ENCODE peak calls at places on chromosome 18, in seven cellular contexts. Y is upper lobe of right lung, Q is adrenal gland, R is neural progenitor cell, B is lower lobe of right lung, J is psoas muscle, X is RWPE2. G is an unnamed sample.

GRCh38 chr18:28814365-28814764 is 637.4 kb upstream of the CDH2 start:
- DNase-seq in B (no peak), X (no peak), R (no peak), Q (no peak), J (no peak), Y (no peak), G (no peak)

GRCh38 chr18:6566338-6566911 is 151.7 kb upstream of the L3MBTL4 start:
- DNase-seq in Y (no peak), J (no peak), B (no peak), X (no peak), R (peak; percentile 72), Q (no peak), G (no peak)

GRCh38 chr18:56168049-56168781 is 470.2 kb downstream of the TXNL1 start:
- DNase-seq in Y (no peak), J (peak; percentile 24), R (peak; percentile 29), B (no peak), Q (peak; percentile 59), X (no peak), G (no peak)

GRCh38 chr18:42196651-42197050 is 241.6 kb downstream of the PIK3C3 start:
- DNase-seq in Q (no peak), Y (no peak), J (no peak), B (no peak), X (no peak), R (no peak), G (no peak)

GRCh38 chr18:24995738-24996137 is 356.2 kb downstream of the ZNF521 start:
- DNase-seq in Y (no peak), R (no peak), J (no peak), B (no peak), Q (no peak), X (no peak), G (no peak)

GRCh38 chr18:631560-631959 is 25.9 kb upstream of the TYMS start:
- DNase-seq in Y (no peak), J (no peak), X (no peak), B (no peak), R (no peak), Q (no peak), G (no peak)

GRCh38 chr18:63878982-63879381 is 8.5 kb upstream of the SERPINB2 start:
- DNase-seq in X (no peak), J (no peak), Y (no peak), Q (no peak), B (no peak), R (no peak), G (no peak)

GRCh38 chr18:64287926-64288325 is 139.0 kb upstream of the LINC00305 start:
- DNase-seq in B (no peak), Q (no peak), X (no peak), R (no peak), Y (no peak), J (no peak), G (no peak)

GRCh38 chr18:31516432-31516831 is 18.5 kb downstream of the DSG2 start:
- DNase-seq in Q (no peak), B (no peak), Y (no peak), R (peak; percentile 14), X (no peak), J (no peak), G (no peak)

GRCh38 chr18:12044591-12044990 is 49.1 kb upstream of the ANKRD62 start:
- DNase-seq in Y (no peak), R (no peak), X (no peak), B (no peak), Q (no peak), J (no peak), G (no peak)

GRCh38 chr18:12046046-12046750 is 47.4 kb upstream of the ANKRD62 start:
- DNase-seq in Q (no peak), X (no peak), R (no peak), J (no peak), Y (no peak), B (no peak), G (no peak)

GRCh38 chr18:12048010-12048826 is 45.4 kb upstream of the ANKRD62 start:
- DNase-seq in X (peak; percentile 45), J (no peak), R (no peak), B (no peak), Y (no peak), Q (no peak), G (no peak)

GRCh38 chr18:12048827-12049175 is 44.8 kb upstream of the ANKRD62 start:
- DNase-seq in J (no peak), B (no peak), Y (no peak), X (no peak), R (no peak), Q (no peak), G (no peak)

DNA sequence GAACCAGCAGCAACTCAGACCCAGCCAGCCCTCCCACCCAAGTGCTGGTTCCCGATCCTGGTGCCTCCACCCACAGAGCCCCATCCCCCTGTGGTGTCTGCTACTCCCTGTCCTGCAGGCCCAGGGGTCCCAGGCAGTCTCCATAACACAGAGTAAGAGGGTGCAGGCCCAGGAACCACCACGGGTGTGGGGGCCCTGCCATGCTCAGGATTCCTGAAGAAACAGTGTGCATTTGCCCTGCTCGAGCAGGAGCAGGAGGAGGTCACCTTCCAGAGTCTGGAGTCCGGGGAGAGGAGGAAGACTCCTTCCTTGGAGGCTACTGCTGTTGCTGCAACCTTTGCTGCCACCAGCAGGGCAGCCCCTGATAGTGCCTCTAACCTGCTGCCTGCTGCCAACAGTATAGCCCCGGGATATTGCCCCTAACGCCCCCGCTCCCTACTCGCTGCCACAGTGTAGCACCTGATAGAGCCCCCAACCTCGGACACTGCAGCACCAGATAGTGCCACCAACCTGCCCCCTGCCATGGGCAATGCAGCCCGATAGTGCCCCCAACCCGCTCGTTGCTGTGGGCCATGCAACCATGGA is 46.8 kb upstream of the ANKRD62 start:
- DNase-seq in J (no peak), X (peak; percentile 52), R (peak; percentile 45), Q (no peak), Y (no peak), B (no peak), G (no peak)
- TF ChIP-seq CTCF in J (no peak), X (no peak), R (peak; percentile 41), Q (no peak), Y (no peak), B (no peak), G (no peak)

DNA sequence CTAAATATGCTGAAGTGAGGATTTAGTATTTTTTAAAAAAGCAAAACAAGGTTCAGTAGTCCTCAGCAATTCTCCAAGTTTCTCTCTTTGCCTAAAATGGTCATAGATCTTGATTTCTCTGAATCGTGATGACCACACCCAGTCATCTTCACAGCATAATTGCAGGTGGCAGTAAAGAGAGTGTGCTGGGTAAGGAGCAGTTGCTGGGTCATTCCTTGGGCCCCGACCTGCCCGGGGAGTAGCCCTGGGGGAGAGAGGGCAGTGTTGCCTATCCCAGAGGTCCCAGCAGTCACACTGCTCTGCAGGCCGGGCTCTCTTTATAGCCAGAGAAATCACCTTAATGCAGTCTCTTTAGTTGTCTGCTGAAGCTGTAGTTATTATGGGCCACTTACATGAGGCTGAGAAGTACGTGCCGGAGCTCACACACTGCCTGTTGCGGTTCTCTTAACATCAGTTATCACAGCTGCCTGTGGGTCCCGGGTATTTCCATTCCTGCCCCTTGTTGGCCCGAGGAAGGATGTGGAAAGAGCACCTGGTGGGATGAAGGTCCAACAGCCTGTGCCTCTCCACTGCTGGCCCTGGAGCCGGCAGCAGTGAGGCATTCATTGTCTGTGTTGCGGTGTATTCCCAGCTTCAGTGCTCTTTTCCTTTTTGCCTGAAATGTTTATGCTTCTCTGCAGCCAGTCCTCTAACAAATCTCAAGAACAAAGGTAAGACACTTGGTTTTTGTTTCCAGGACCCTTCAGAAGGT is 230.1 kb downstream of the ALPK2 start:
- DNase-seq in R (no peak), X (no peak), B (no peak), Y (no peak), Q (no peak), J (no peak), G (no peak)
- H3K27ac ChIP-seq in R (no peak overlapping the region), X (no peak overlapping the region), B (no peak overlapping the region), Y (no peak overlapping the region), Q (no peak overlapping the region), J (no peak overlapping the region), G (no peak overlapping the region)

GRCh38 chr18:9658111-9658641 is 43.8 kb upstream of the PPP4R1 start:
- DNase-seq in B (no peak), Q (no peak), J (no peak), X (peak; percentile 92), R (no peak), Y (no peak), G (no peak)

GRCh38 chr18:9665311-9665710 is 42.8 kb upstream of the RAB31 start:
- DNase-seq in B (no peak), J (no peak), R (no peak), Y (no peak), Q (no peak), X (no peak), G (no peak)

GRCh38 chr18:9663377-9663776 is 44.7 kb upstream of the RAB31 start:
- DNase-seq in X (no peak), B (peak; percentile 50), J (no peak), Y (no peak), Q (peak; percentile 37), R (no peak), G (no peak)

GRCh38 chr18:9659499-9660387 is 45.4 kb upstream of the PPP4R1 start:
- DNase-seq in Y (no peak), X (no peak), Q (no peak), R (no peak), J (no peak), B (no peak), G (no peak)

GRCh38 chr18:9661564-9661963 is 46.5 kb upstream of the RAB31 start:
- DNase-seq in Y (no peak), R (no peak), X (no peak), Q (no peak), B (no peak), J (no peak), G (no peak)
- TF ChIP-seq CTCF in Y (no peak), R (no peak), X (peak; percentile 56), Q (no peak), B (no peak), J (no peak), G (no peak)

DNA sequence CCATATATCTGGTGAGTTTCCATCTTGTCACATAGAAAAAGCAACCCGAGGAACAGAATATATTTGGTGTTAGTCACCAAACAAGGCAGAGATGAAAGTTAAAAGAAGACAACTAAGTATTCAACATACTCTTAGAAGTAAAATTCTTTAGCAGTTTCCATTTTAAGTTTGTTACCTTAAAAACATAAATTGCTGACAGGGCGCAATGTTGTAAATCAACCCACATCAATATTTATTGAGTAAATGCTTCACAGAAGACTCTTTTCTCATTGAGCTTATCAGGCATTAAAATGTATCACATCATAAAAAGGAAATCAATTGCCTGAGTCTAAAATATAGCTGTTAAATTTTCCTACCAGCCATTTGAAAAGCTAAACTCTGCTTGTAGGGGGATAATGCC is 603.0 kb downstream of the FBXO15 start:
- DNase-seq in Q (no peak), B (no peak), Y (no peak), R (no peak), X (no peak), J (no peak), G (no peak)
- H3K27ac ChIP-seq in Q (no peak overlapping the region), B (no peak overlapping the region), Y (no peak overlapping the region), R (no peak overlapping the region), X (no peak overlapping the region), J (no peak overlapping the region), G (no peak overlapping the region)